ENCODE peak calls at places on chromosome 1, in eight cellular contexts. One of them, this sample, is unnamed.

GRCh38 chr1:168736450-168736980 is 7.5 kb upstream of the DPT start:
- DNase-seq in GM12865: no peak
- DNase-seq in T-cell: no peak
- DNase-seq in psoas muscle: no peak
- DNase-seq in T-helper 1 cell: no peak
- DNase-seq in NCI-H345: no peak
- DNase-seq in kidney: no peak
- DNase-seq in NCI-H1092: no peak
- DNase-seq in this sample: no peak

GRCh38 chr1:152386940-152387339 is 27.1 kb downstream of the CRNN start:
- DNase-seq in GM12865: no peak
- DNase-seq in NCI-H345: no peak
- DNase-seq in psoas muscle: no peak
- DNase-seq in T-cell: no peak
- DNase-seq in T-helper 1 cell: no peak
- DNase-seq in kidney: no peak
- DNase-seq in NCI-H1092: no peak
- DNase-seq in this sample: no peak

GRCh38 chr1:201217146-201217545 is 26.5 kb downstream of the IGFN1 start:
- DNase-seq in NCI-H1092: no peak
- DNase-seq in kidney: peak; percentile 45
- DNase-seq in T-cell: no peak
- DNase-seq in NCI-H345: no peak
- DNase-seq in T-helper 1 cell: no peak
- DNase-seq in GM12865: no peak
- DNase-seq in psoas muscle: no peak
- DNase-seq in this sample: no peak

GRCh38 chr1:178052650-178053461 is 41.0 kb upstream of the RASAL2 start:
- DNase-seq in GM12865: no peak
- DNase-seq in kidney: no peak
- DNase-seq in T-helper 1 cell: no peak
- DNase-seq in psoas muscle: no peak
- DNase-seq in NCI-H345: peak; percentile 27
- DNase-seq in T-cell: no peak
- DNase-seq in NCI-H1092: no peak
- DNase-seq in this sample: no peak

GRCh38 chr1:201696217-201696761 is 132.7 kb upstream of the IPO9 start:
- DNase-seq in T-helper 1 cell: no peak
- DNase-seq in psoas muscle: peak; percentile 96
- DNase-seq in GM12865: no peak
- DNase-seq in NCI-H1092: no peak
- DNase-seq in T-cell: no peak
- DNase-seq in NCI-H345: no peak
- DNase-seq in kidney: no peak
- DNase-seq in this sample: no peak

GRCh38 chr1:183812686-183813569 is 8.0 kb downstream of the RGL1 start:
- DNase-seq in NCI-H1092: no peak
- DNase-seq in psoas muscle: no peak
- DNase-seq in T-helper 1 cell: no peak
- DNase-seq in NCI-H345: no peak
- DNase-seq in kidney: no peak
- DNase-seq in T-cell: no peak
- DNase-seq in GM12865: no peak
- DNase-seq in this sample: no peak

GRCh38 chr1:210292276-210292851 is 36.3 kb upstream of the HHAT start:
- DNase-seq in GM12865: no peak
- DNase-seq in psoas muscle: peak; percentile 79
- DNase-seq in NCI-H1092: peak; percentile 68
- DNase-seq in T-helper 1 cell: no peak
- DNase-seq in kidney: peak; percentile 92
- DNase-seq in T-cell: no peak
- DNase-seq in NCI-H345: no peak
- DNase-seq in this sample: peak; percentile 5

GRCh38 chr1:2602311-2602835 is 15.8 kb downstream of the PRXL2B start:
- DNase-seq in GM12865: no peak
- DNase-seq in kidney: peak; percentile 54
- DNase-seq in NCI-H1092: no peak
- DNase-seq in NCI-H345: no peak
- DNase-seq in T-helper 1 cell: no peak
- DNase-seq in psoas muscle: no peak
- DNase-seq in T-cell: no peak
- DNase-seq in this sample: no peak

GRCh38 chr1:79100385-79100784 is 93.9 kb upstream of the ADGRL4 start:
- DNase-seq in NCI-H345: no peak
- DNase-seq in kidney: no peak
- DNase-seq in NCI-H1092: no peak
- DNase-seq in T-cell: no peak
- DNase-seq in psoas muscle: no peak
- DNase-seq in T-helper 1 cell: no peak
- DNase-seq in GM12865: no peak
- DNase-seq in this sample: no peak

GRCh38 chr1:208684192-208684591 is 440.0 kb upstream of the PLXNA2 start:
- DNase-seq in NCI-H345: no peak
- DNase-seq in kidney: no peak
- DNase-seq in T-cell: no peak
- DNase-seq in GM12865: no peak
- DNase-seq in T-helper 1 cell: no peak
- DNase-seq in NCI-H1092: no peak
- DNase-seq in psoas muscle: no peak
- DNase-seq in this sample: no peak

GRCh38 chr1:24385160-24385939 is 28.2 kb downstream of the STPG1 start:
- DNase-seq in psoas muscle: no peak
- DNase-seq in T-cell: no peak
- DNase-seq in GM12865: peak; percentile 49
- DNase-seq in kidney: no peak
- DNase-seq in T-helper 1 cell: no peak
- DNase-seq in NCI-H345: no peak
- DNase-seq in NCI-H1092: no peak
- DNase-seq in this sample: no peak

GRCh38 chr1:232473319-232473718 is 156.6 kb downstream of the SIPA1L2 start:
- DNase-seq in psoas muscle: no peak
- DNase-seq in GM12865: no peak
- DNase-seq in T-helper 1 cell: no peak
- DNase-seq in T-cell: no peak
- DNase-seq in kidney: no peak
- DNase-seq in NCI-H345: no peak
- DNase-seq in NCI-H1092: no peak
- DNase-seq in this sample: no peak

GRCh38 chr1:160675641-160676410 is 29.0 kb upstream of the SLAMF1 start:
- DNase-seq in GM12865: peak; percentile 92
- DNase-seq in kidney: peak; percentile 85
- DNase-seq in T-cell: peak; percentile 46
- DNase-seq in NCI-H345: peak; percentile 77
- DNase-seq in psoas muscle: peak; percentile 67
- DNase-seq in NCI-H1092: no peak
- DNase-seq in T-helper 1 cell: peak; percentile 51
- DNase-seq in this sample: peak; percentile 51